ENCODE peak calls at places on chromosomes 16 and 17, in four cellular contexts. H is NCI-H345, B is mucosa of descending colon, P is fibroblast of the aortic adventitia. A is an unnamed sample.

GRCh38 chr16:75377971-75378386 is 55.3 kb downstream of the CFDP1 start:
- DNase-seq in H (no peak), B (no peak), P (peak), A (peak)

GRCh38 chr16:81720973-81721907 is 57.9 kb upstream of the PLCG2 start:
- DNase-seq in H (no peak), B (no peak), P (peak), A (no peak)

GRCh38 chr16:15598648-15599190 is 44.2 kb downstream of the MARF1 start:
- DNase-seq in H (no peak), B (no peak), P (no peak), A (no peak)

GRCh38 chr17:8799001-8799850 is at the start of gene MFSD6L:
- DNase-seq in H (peak), B (peak), P (no peak), A (peak)

GRCh38 chr17:82602986-82603385 is 45.3 kb downstream of the WDR45B start:
- DNase-seq in H (no peak), B (no peak), P (no peak), A (no peak)

GRCh38 chr17:50205931-50206505 is 4.6 kb upstream of the COL1A1 start:
- DNase-seq in H (no peak), B (no peak), P (no peak), A (no peak)

GRCh38 chr16:29848420-29849297 is 14.4 kb downstream of the CDIPT start:
- DNase-seq in H (peak), B (peak), P (peak), A (peak)

GRCh38 chr16:89370081-89370511 is 120.3 kb downstream of the ANKRD11 start:
- DNase-seq in H (no peak), B (no peak), P (peak), A (peak)

GRCh38 chr16:68656771-68657170 is 11.7 kb downstream of the CDH3 start:
- DNase-seq in H (no peak), B (no peak), P (no peak), A (no peak)

GRCh38 chr16:23580391-23580790 is 15.7 kb downstream of the NDUFAB1 start:
- DNase-seq in H (no peak), B (no peak), P (no peak), A (no peak)

GRCh38 chr16:75754126-75754525 is 27.8 kb upstream of the CPHXL start:
- DNase-seq in H (no peak), B (peak), P (peak), A (peak)

GRCh38 chr17:3590231-3590630 is 19.0 kb downstream of the TRPV1 start:
- DNase-seq in H (no peak), B (no peak), P (no peak), A (no peak)

GRCh38 chr17:52158450-52159042 is at the start of gene CA10:
- DNase-seq in H (peak), B (no peak), P (no peak), A (no peak)

GRCh38 chr16:74717367-74717766 is 16.7 kb upstream of the MLKL start:
- DNase-seq in H (no peak), B (no peak), P (no peak), A (no peak)